ENCODE peak calls at places on chromosome 21, in five cellular contexts. U, G, N, T and Q are unnamed samples.

GRCh38 chr21:25298512-25299491 is 308.5 kb downstream of the MRPL39 start:
- DNase-seq in N (no peak), G (no peak), U (no peak), T (no peak), Q (peak)

GRCh38 chr21:37208741-37209225 is 58.4 kb downstream of the VPS26C start:
- DNase-seq in T (no peak), G (no peak), N (no peak), U (no peak), Q (no peak)

GRCh38 chr21:35428489-35428888 is 379.4 kb upstream of the RUNX1 start:
- DNase-seq in U (no peak), G (no peak), T (no peak), N (no peak), Q (no peak)

GRCh38 chr21:34817821-34818662 is 149.2 kb downstream of the CLIC6 start:
- DNase-seq in G (no peak), N (no peak), U (no peak), T (peak), Q (no peak)

GRCh38 chr21:8994640-8995511 is 1526.5 kb upstream of the TPTE start:
- DNase-seq in G (peak), T (peak), N (no peak), U (no peak), Q (no peak)

GRCh38 chr21:45283611-45284455 is 3.9 kb downstream of the POFUT2 start:
- DNase-seq in G (no peak), T (no peak), U (no peak), N (no peak), Q (no peak)

GRCh38 chr21:45317401-45318145 is 29.9 kb upstream of the POFUT2 start:
- DNase-seq in N (no peak), U (peak), G (no peak), T (peak), Q (no peak)

GRCh38 chr21:35475006-35475405 is 425.9 kb upstream of the RUNX1 start:
- DNase-seq in G (no peak), N (no peak), U (peak), T (no peak), Q (no peak)

GRCh38 chr21:34544032-34544496 is 32.1 kb upstream of the KCNE1 start:
- DNase-seq in T (peak), N (peak), U (peak), G (peak), Q (no peak)

GRCh38 chr21:46181436-46181835 is 2.8 kb downstream of the SPATC1L start:
- DNase-seq in T (no peak), G (no peak), U (no peak), N (no peak), Q (no peak)

GRCh38 chr21:24850121-24850520 is 757.2 kb downstream of the MRPL39 start:
- DNase-seq in G (no peak), N (no peak), T (no peak), U (no peak), Q (no peak)

GRCh38 chr21:34890258-34890723 is 158.8 kb downstream of the RUNX1 start:
- DNase-seq in N (no peak), T (peak), U (no peak), G (no peak), Q (no peak)

GRCh38 chr21:16330340-16331319 is 600.8 kb downstream of the USP25 start:
- DNase-seq in G (no peak), N (peak), T (peak), U (peak), Q (no peak)

GRCh38 chr21:36985761-36986594 is 19.5 kb upstream of the HLCS start:
- DNase-seq in N (no peak), G (no peak), T (no peak), U (no peak), Q (no peak)

GRCh38 chr21:45319461-45320211 is 31.9 kb upstream of the POFUT2 start:
- DNase-seq in U (peak), G (no peak), N (no peak), T (no peak), Q (no peak)

GRCh38 chr21:36471254-36471723 is 8.6 kb downstream of the CLDN14 start:
- DNase-seq in G (no peak), N (no peak), U (peak), T (peak), Q (peak)

GRCh38 chr21:45844181-45844580 is 137.4 kb upstream of the COL6A1 start:
- DNase-seq in N (no peak), U (no peak), G (no peak), T (no peak), Q (no peak)

GRCh38 chr21:36005018-36005417 is 55.3 kb downstream of the SETD4 start:
- DNase-seq in G (no peak), T (no peak), U (peak), N (no peak), Q (no peak)

GRCh38 chr21:45080639-45081414 is 6.4 kb downstream of the ADARB1 start:
- DNase-seq in N (no peak), G (no peak), U (peak), T (no peak), Q (no peak)

GRCh38 chr21:33761104-33762036 is 119.1 kb downstream of the ITSN1 start:
- DNase-seq in G (peak), N (no peak), U (peak), T (peak), Q (no peak)

GRCh38 chr21:35254006-35254751 is 205.1 kb upstream of the RUNX1 start:
- DNase-seq in U (peak), G (no peak), T (no peak), N (no peak), Q (no peak)

GRCh38 chr21:45576838-45577737 is 34.8 kb upstream of the SLC19A1 start:
- DNase-seq in N (peak), U (no peak), G (no peak), T (no peak), Q (no peak)

GRCh38 chr21:29217818-29218252 is 80.9 kb upstream of the BACH1 start:
- DNase-seq in N (no peak), G (no peak), U (peak), T (peak), Q (no peak)

GRCh38 chr21:40512590-40512989 is 334.4 kb downstream of the DSCAM start:
- DNase-seq in G (peak), T (no peak), N (peak), U (no peak), Q (no peak)

GRCh38 chr21:35226960-35227741 is 178.0 kb upstream of the RUNX1 start:
- DNase-seq in G (no peak), N (no peak), T (no peak), U (no peak), Q (peak)

GRCh38 chr21:34187935-34188334 is 114.6 kb downstream of the MRPS6 start:
- DNase-seq in T (no peak), N (no peak), U (no peak), G (no peak), Q (no peak)

GRCh38 chr21:40622531-40622930 is 224.4 kb downstream of the DSCAM start:
- DNase-seq in T (no peak), U (no peak), G (no peak), N (peak), Q (no peak)

GRCh38 chr21:21200103-21200938 is 202.1 kb downstream of the NCAM2 start:
- DNase-seq in U (peak), G (peak), T (no peak), N (no peak), Q (no peak)

GRCh38 chr21:46538851-46539666 is 65.8 kb downstream of the S100B start:
- DNase-seq in T (no peak), U (no peak), G (no peak), N (no peak), Q (no peak)

GRCh38 chr21:34020005-34020847 is 53.2 kb upstream of the MRPS6 start:
- DNase-seq in T (peak), G (no peak), U (no peak), N (no peak), Q (peak)

GRCh38 chr21:18951291-18952038 is 547.9 kb upstream of the TMPRSS15 start:
- DNase-seq in U (no peak), T (no peak), G (no peak), N (peak), Q (no peak)

GRCh38 chr21:46628868-46629267 is 6.6 kb upstream of the PRMT2 start:
- DNase-seq in T (no peak), G (no peak), U (no peak), N (no peak), Q (no peak)

GRCh38 chr21:44049606-44050005 is 37.5 kb downstream of the TRAPPC10 start:
- DNase-seq in G (no peak), N (no peak), T (no peak), U (no peak), Q (no peak)

GRCh38 chr21:44049182-44049581 is 37.1 kb downstream of the TRAPPC10 start:
- DNase-seq in N (no peak), T (no peak), U (no peak), G (no peak), Q (no peak)

GRCh38 chr21:44050276-44050675 is 38.2 kb downstream of the TRAPPC10 start:
- DNase-seq in T (no peak), G (no peak), U (no peak), N (peak), Q (no peak)

GRCh38 chr21:44046734-44047133 is 34.6 kb downstream of the TRAPPC10 start:
- DNase-seq in U (no peak), G (no peak), N (no peak), T (no peak), Q (no peak)

DNA sequence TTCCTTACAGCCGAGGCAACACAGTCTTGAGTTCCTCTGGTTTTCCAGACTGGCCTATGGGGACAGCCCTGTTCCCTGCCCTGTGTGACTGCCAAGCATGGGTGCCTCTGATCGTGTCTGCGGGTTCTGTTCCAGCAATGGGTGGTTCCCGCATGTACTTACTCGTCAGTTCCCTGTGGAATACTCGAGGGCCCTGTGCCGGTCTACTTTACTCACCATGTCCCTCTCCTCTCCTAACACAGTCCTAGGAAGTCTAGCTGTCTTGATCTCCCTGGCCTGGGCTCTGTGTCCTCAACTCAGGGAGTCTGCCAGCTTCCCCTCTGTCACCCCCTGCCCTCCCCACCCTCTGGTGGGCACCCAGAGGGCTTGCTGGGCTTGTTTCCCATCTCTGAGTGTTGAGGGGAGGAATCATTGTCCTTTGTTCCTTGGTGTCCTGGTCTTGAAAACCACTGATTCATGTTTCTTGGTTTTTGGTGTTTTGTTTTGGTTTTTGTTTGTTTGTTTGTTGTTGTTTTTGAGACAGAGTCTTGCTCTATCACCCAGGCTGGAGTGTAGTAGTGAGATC is 36.0 kb downstream of the TRAPPC10 start:
- DNase-seq in G (no peak), N (no peak), T (no peak), U (no peak), Q (no peak)
- TF ChIP-seq MXI1 in G (no peak), N (no peak), T (no peak), U (no peak), Q (no peak)

GRCh38 chr21:26736449-26736848 is 108.8 kb downstream of the ADAMTS1 start:
- DNase-seq in G (no peak), T (no peak), U (no peak), N (no peak), Q (no peak)
- TF ChIP-seq MXI1 in G (no peak), T (no peak), U (no peak), N (no peak), Q (no peak)

GRCh38 chr21:15164678-15165303 is 100.0 kb upstream of the NRIP1 start:
- DNase-seq in T (peak), G (no peak), U (no peak), N (no peak), Q (no peak)
- TF ChIP-seq MXI1 in T (no peak), G (no peak), U (no peak), N (no peak), Q (no peak)

GRCh38 chr21:17501107-17502006 is 11.5 kb upstream of the CXADR start:
- DNase-seq in T (peak), U (no peak), G (no peak), N (no peak), Q (no peak)
- TF ChIP-seq MXI1 in T (no peak), U (no peak), G (no peak), N (no peak), Q (no peak)

GRCh38 chr21:43193651-43194302 is 25.0 kb downstream of the CRYAA start:
- DNase-seq in N (peak), U (peak), G (no peak), T (no peak), Q (no peak)
- TF ChIP-seq MXI1 in N (no peak), U (no peak), G (no peak), T (no peak), Q (no peak)

GRCh38 chr21:17491716-17492414 is 21.0 kb upstream of the CXADR start:
- DNase-seq in G (no peak), T (no peak), U (peak), N (no peak), Q (no peak)

GRCh38 chr21:17494051-17494450 is 18.8 kb upstream of the CXADR start:
- DNase-seq in T (no peak), G (no peak), U (no peak), N (no peak), Q (no peak)

GRCh38 chr21:17488620-17489019 is 24.2 kb upstream of the CXADR start:
- DNase-seq in U (no peak), N (no peak), T (no peak), G (no peak), Q (no peak)

GRCh38 chr21:17495680-17496079 is 17.2 kb upstream of the CXADR start:
- DNase-seq in U (no peak), N (no peak), G (no peak), T (peak), Q (no peak)

DNA sequence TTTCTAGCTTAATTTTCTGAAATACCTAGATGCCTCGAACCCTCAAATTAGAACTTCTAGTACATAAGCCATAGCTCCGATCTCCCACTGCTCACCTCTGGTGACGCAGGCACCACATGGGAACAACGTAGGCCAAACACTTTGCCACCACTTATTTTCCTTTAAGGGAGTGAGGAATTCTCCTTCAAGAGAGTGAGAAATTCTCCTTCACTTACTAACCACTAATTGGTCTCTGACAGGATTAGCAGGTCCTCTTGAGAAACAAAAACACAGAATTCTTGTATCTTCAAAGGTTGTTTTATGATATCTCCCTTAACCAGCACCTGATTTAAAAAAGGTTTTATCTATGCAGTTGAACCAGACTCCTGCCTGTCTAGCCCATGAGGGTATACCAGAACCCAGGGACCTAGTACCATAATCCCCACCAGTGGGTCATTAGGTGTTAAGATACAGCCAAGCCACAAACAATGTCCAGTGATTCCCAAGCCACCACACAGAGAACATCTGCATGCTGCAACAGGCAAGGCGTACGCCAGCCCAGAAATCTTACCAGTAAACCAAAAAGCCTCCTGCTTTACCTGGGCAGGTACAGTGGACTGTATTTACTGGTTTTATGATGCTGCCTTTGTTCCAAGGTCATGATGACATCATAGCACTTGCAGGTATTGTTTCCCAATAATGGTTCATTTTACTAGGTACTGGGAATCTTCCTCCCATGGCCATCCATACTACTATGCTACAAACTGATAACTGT is 20.3 kb upstream of the CXADR start:
- DNase-seq in T (peak), N (no peak), G (no peak), U (no peak), Q (no peak)
- TF ChIP-seq MXI1 in T (no peak), N (no peak), G (no peak), U (no peak), Q (no peak)

GRCh38 chr21:38323721-38324591 is 67.2 kb downstream of the KCNJ15 start:
- DNase-seq in G (no peak), N (no peak), T (no peak), U (peak), Q (no peak)
- TF ChIP-seq MXI1 in G (no peak), N (no peak), T (no peak), U (no peak), Q (no peak)

GRCh38 chr21:41725421-41726021 is 41.3 kb downstream of the RIPK4 start:
- DNase-seq in N (no peak), U (no peak), T (no peak), G (no peak), Q (no peak)
- TF ChIP-seq MXI1 in N (no peak), U (no peak), T (no peak), G (no peak), Q (no peak)

DNA sequence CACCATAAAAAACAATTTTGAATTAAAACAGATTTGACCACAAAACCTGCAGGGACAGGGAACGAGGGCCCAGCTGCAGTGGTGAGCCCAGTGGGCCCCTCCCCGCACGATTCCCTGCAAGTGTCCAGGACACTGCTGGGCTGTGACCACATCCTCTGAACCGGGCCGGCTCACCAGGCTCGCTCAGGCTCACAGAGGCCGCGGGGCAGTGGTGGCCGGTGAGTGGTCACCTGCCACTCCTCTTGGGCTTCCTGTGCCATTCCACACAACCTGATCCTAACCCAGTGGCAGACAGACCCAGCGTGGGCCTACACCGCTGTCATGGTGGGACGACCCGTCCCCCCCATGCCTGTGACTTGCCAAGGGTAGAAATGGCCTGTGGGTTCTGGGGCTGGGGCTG is 36.5 kb upstream of the RIPK4 start:
- DNase-seq in U (no peak), N (no peak), G (no peak), T (no peak), Q (no peak)
- TF ChIP-seq MXI1 in U (no peak), N (no peak), G (no peak), T (no peak), Q (no peak)

DNA sequence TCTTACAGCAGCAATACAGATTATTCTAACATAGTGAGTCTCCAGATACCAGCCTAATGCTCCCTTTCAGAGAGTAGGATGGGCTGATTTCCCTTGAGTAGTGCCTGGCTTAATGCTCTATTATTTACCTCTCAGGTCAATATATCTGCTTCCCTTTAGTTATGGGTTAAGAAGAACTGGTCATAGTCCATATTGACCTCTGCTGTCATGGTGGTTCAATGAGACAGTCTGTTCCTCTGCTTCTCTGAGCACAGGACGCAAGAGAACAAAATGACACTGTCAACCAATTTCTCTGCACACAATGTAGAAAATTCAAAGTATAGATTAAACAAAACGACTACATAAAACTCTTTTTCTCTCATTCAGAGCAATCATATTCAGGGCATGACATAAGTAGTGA is 2.9 kb downstream of the MRAP start:
- DNase-seq in U (no peak), T (peak), N (no peak), G (no peak), Q (no peak)
- TF ChIP-seq MXI1 in U (no peak), T (no peak), N (no peak), G (no peak), Q (no peak)